ENCODE peak calls at places on chromosomes 5 and 9, in four cellular contexts. One of them, this sample, is unnamed.

GRCh38 chr5:150143725-150144058 is 12.0 kb downstream of the PDGFRB start:
- DNase-seq in iPS-NIHi11: no peak
- DNase-seq in stimulated activated CD8-positive, alpha-beta memory T cell treated with anti-CD3 and anti-CD28 coated beads, Interleukin-12 subunit alpha, Interleukin-12 subunit beta, amount 100 ng/mL, for 1 hour: no peak
- DNase-seq in NCI-H748 treated with DMSO at 0.1 percent for 48 hours: no peak
- DNase-seq in this sample: no peak

GRCh38 chr9:1910269-1910811 is 104.8 kb upstream of the SMARCA2 start:
- DNase-seq in NCI-H748 treated with DMSO at 0.1 percent for 48 hours: no peak
- DNase-seq in stimulated activated CD8-positive, alpha-beta memory T cell treated with anti-CD3 and anti-CD28 coated beads, Interleukin-12 subunit alpha, Interleukin-12 subunit beta, amount 100 ng/mL, for 1 hour: no peak
- DNase-seq in iPS-NIHi11: no peak
- DNase-seq in this sample: no peak

GRCh38 chr5:110618941-110619340 is 107.5 kb downstream of the TMEM232 start:
- DNase-seq in iPS-NIHi11: no peak
- DNase-seq in NCI-H748 treated with DMSO at 0.1 percent for 48 hours: no peak
- DNase-seq in stimulated activated CD8-positive, alpha-beta memory T cell treated with anti-CD3 and anti-CD28 coated beads, Interleukin-12 subunit alpha, Interleukin-12 subunit beta, amount 100 ng/mL, for 1 hour: no peak
- DNase-seq in this sample: no peak

GRCh38 chr5:139410886-139411835 is 7.3 kb upstream of the SPATA24 start:
- DNase-seq in stimulated activated CD8-positive, alpha-beta memory T cell treated with anti-CD3 and anti-CD28 coated beads, Interleukin-12 subunit alpha, Interleukin-12 subunit beta, amount 100 ng/mL, for 1 hour: no peak
- DNase-seq in NCI-H748 treated with DMSO at 0.1 percent for 48 hours: no peak
- DNase-seq in iPS-NIHi11: no peak
- DNase-seq in this sample: no peak

GRCh38 chr9:87970602-87971001 is 3.7 kb downstream of the CDK20 start:
- DNase-seq in stimulated activated CD8-positive, alpha-beta memory T cell treated with anti-CD3 and anti-CD28 coated beads, Interleukin-12 subunit alpha, Interleukin-12 subunit beta, amount 100 ng/mL, for 1 hour: no peak
- DNase-seq in iPS-NIHi11: no peak
- DNase-seq in NCI-H748 treated with DMSO at 0.1 percent for 48 hours: no peak
- DNase-seq in this sample: no peak

GRCh38 chr5:135211083-135211790 is 177.2 kb upstream of the PITX1 start:
- DNase-seq in stimulated activated CD8-positive, alpha-beta memory T cell treated with anti-CD3 and anti-CD28 coated beads, Interleukin-12 subunit alpha, Interleukin-12 subunit beta, amount 100 ng/mL, for 1 hour: no peak
- DNase-seq in NCI-H748 treated with DMSO at 0.1 percent for 48 hours: no peak
- DNase-seq in iPS-NIHi11: no peak
- DNase-seq in this sample: no peak

GRCh38 chr9:117063721-117064471 is 351.0 kb downstream of the ASTN2 start:
- DNase-seq in NCI-H748 treated with DMSO at 0.1 percent for 48 hours: no peak
- DNase-seq in stimulated activated CD8-positive, alpha-beta memory T cell treated with anti-CD3 and anti-CD28 coated beads, Interleukin-12 subunit alpha, Interleukin-12 subunit beta, amount 100 ng/mL, for 1 hour: no peak
- DNase-seq in iPS-NIHi11: no peak
- DNase-seq in this sample: no peak

GRCh38 chr5:109319351-109319750 is 90.4 kb downstream of the PJA2 start:
- DNase-seq in iPS-NIHi11: no peak
- DNase-seq in NCI-H748 treated with DMSO at 0.1 percent for 48 hours: no peak
- DNase-seq in stimulated activated CD8-positive, alpha-beta memory T cell treated with anti-CD3 and anti-CD28 coated beads, Interleukin-12 subunit alpha, Interleukin-12 subunit beta, amount 100 ng/mL, for 1 hour: no peak
- DNase-seq in this sample: no peak

GRCh38 chr9:129751841-129752801 is 721 bp downstream of the PTGES start:
- DNase-seq in iPS-NIHi11: peak; percentile 14
- DNase-seq in NCI-H748 treated with DMSO at 0.1 percent for 48 hours: no peak
- DNase-seq in stimulated activated CD8-positive, alpha-beta memory T cell treated with anti-CD3 and anti-CD28 coated beads, Interleukin-12 subunit alpha, Interleukin-12 subunit beta, amount 100 ng/mL, for 1 hour: no peak
- DNase-seq in this sample: no peak

GRCh38 chr5:142181547-142182191 is 73.1 kb downstream of the NDFIP1 start:
- DNase-seq in iPS-NIHi11: no peak
- DNase-seq in stimulated activated CD8-positive, alpha-beta memory T cell treated with anti-CD3 and anti-CD28 coated beads, Interleukin-12 subunit alpha, Interleukin-12 subunit beta, amount 100 ng/mL, for 1 hour: no peak
- DNase-seq in NCI-H748 treated with DMSO at 0.1 percent for 48 hours: no peak
- DNase-seq in this sample: no peak

GRCh38 chr9:92196909-92197308 is 81.7 kb upstream of the SPTLC1 start:
- DNase-seq in iPS-NIHi11: no peak
- DNase-seq in NCI-H748 treated with DMSO at 0.1 percent for 48 hours: no peak
- DNase-seq in stimulated activated CD8-positive, alpha-beta memory T cell treated with anti-CD3 and anti-CD28 coated beads, Interleukin-12 subunit alpha, Interleukin-12 subunit beta, amount 100 ng/mL, for 1 hour: no peak
- DNase-seq in this sample: no peak

GRCh38 chr9:18785604-18786003 is 247.4 kb downstream of the SAXO1 start:
- DNase-seq in NCI-H748 treated with DMSO at 0.1 percent for 48 hours: no peak
- DNase-seq in iPS-NIHi11: no peak
- DNase-seq in stimulated activated CD8-positive, alpha-beta memory T cell treated with anti-CD3 and anti-CD28 coated beads, Interleukin-12 subunit alpha, Interleukin-12 subunit beta, amount 100 ng/mL, for 1 hour: no peak
- DNase-seq in this sample: no peak

GRCh38 chr9:99026956-99027298 is 78.0 kb upstream of the TGFBR1 start:
- DNase-seq in NCI-H748 treated with DMSO at 0.1 percent for 48 hours: no peak
- DNase-seq in iPS-NIHi11: no peak
- DNase-seq in stimulated activated CD8-positive, alpha-beta memory T cell treated with anti-CD3 and anti-CD28 coated beads, Interleukin-12 subunit alpha, Interleukin-12 subunit beta, amount 100 ng/mL, for 1 hour: no peak
- DNase-seq in this sample: no peak

GRCh38 chr9:122526602-122527001 is 491 bp downstream of the OR1N1 start:
- DNase-seq in NCI-H748 treated with DMSO at 0.1 percent for 48 hours: no peak
- DNase-seq in stimulated activated CD8-positive, alpha-beta memory T cell treated with anti-CD3 and anti-CD28 coated beads, Interleukin-12 subunit alpha, Interleukin-12 subunit beta, amount 100 ng/mL, for 1 hour: no peak
- DNase-seq in iPS-NIHi11: no peak
- DNase-seq in this sample: no peak

GRCh38 chr5:140398379-140398811 is 3.2 kb upstream of the ANKHD1 start:
- DNase-seq in stimulated activated CD8-positive, alpha-beta memory T cell treated with anti-CD3 and anti-CD28 coated beads, Interleukin-12 subunit alpha, Interleukin-12 subunit beta, amount 100 ng/mL, for 1 hour: no peak
- DNase-seq in iPS-NIHi11: no peak
- DNase-seq in NCI-H748 treated with DMSO at 0.1 percent for 48 hours: no peak
- DNase-seq in this sample: no peak

GRCh38 chr9:130321082-130321481 is 55.5 kb downstream of the HMCN2 start:
- DNase-seq in iPS-NIHi11: no peak
- DNase-seq in stimulated activated CD8-positive, alpha-beta memory T cell treated with anti-CD3 and anti-CD28 coated beads, Interleukin-12 subunit alpha, Interleukin-12 subunit beta, amount 100 ng/mL, for 1 hour: no peak
- DNase-seq in NCI-H748 treated with DMSO at 0.1 percent for 48 hours: no peak
- DNase-seq in this sample: no peak

GRCh38 chr5:174825587-174825986 is 101.2 kb downstream of the MSX2 start:
- DNase-seq in iPS-NIHi11: no peak
- DNase-seq in stimulated activated CD8-positive, alpha-beta memory T cell treated with anti-CD3 and anti-CD28 coated beads, Interleukin-12 subunit alpha, Interleukin-12 subunit beta, amount 100 ng/mL, for 1 hour: no peak
- DNase-seq in NCI-H748 treated with DMSO at 0.1 percent for 48 hours: no peak
- DNase-seq in this sample: no peak

GRCh38 chr5:134328619-134329018 is 38.4 kb downstream of the CDKL3 start:
- DNase-seq in iPS-NIHi11: no peak
- DNase-seq in stimulated activated CD8-positive, alpha-beta memory T cell treated with anti-CD3 and anti-CD28 coated beads, Interleukin-12 subunit alpha, Interleukin-12 subunit beta, amount 100 ng/mL, for 1 hour: no peak
- DNase-seq in NCI-H748 treated with DMSO at 0.1 percent for 48 hours: no peak
- DNase-seq in this sample: no peak

GRCh38 chr5:154593091-154593490 is 115.1 kb upstream of the HAND1 start:
- DNase-seq in stimulated activated CD8-positive, alpha-beta memory T cell treated with anti-CD3 and anti-CD28 coated beads, Interleukin-12 subunit alpha, Interleukin-12 subunit beta, amount 100 ng/mL, for 1 hour: no peak
- DNase-seq in NCI-H748 treated with DMSO at 0.1 percent for 48 hours: no peak
- DNase-seq in iPS-NIHi11: no peak
- DNase-seq in this sample: peak; percentile 32

GRCh38 chr9:136323420-136323819 is 3.9 kb upstream of the GPSM1 start:
- DNase-seq in stimulated activated CD8-positive, alpha-beta memory T cell treated with anti-CD3 and anti-CD28 coated beads, Interleukin-12 subunit alpha, Interleukin-12 subunit beta, amount 100 ng/mL, for 1 hour: no peak
- DNase-seq in iPS-NIHi11: no peak
- DNase-seq in NCI-H748 treated with DMSO at 0.1 percent for 48 hours: no peak
- DNase-seq in this sample: no peak

GRCh38 chr5:32612134-32612888 is 27.0 kb downstream of the SUB1 start:
- DNase-seq in iPS-NIHi11: no peak
- DNase-seq in stimulated activated CD8-positive, alpha-beta memory T cell treated with anti-CD3 and anti-CD28 coated beads, Interleukin-12 subunit alpha, Interleukin-12 subunit beta, amount 100 ng/mL, for 1 hour: no peak
- DNase-seq in NCI-H748 treated with DMSO at 0.1 percent for 48 hours: peak; percentile 98
- DNase-seq in this sample: peak; percentile 53

GRCh38 chr5:1720396-1721110 is 79.1 kb downstream of the MRPL36 start:
- DNase-seq in stimulated activated CD8-positive, alpha-beta memory T cell treated with anti-CD3 and anti-CD28 coated beads, Interleukin-12 subunit alpha, Interleukin-12 subunit beta, amount 100 ng/mL, for 1 hour: no peak
- DNase-seq in iPS-NIHi11: no peak
- DNase-seq in NCI-H748 treated with DMSO at 0.1 percent for 48 hours: no peak
- DNase-seq in this sample: no peak

GRCh38 chr9:89536145-89536574 is 38.2 kb upstream of the SEMA4D start:
- DNase-seq in NCI-H748 treated with DMSO at 0.1 percent for 48 hours: no peak
- DNase-seq in stimulated activated CD8-positive, alpha-beta memory T cell treated with anti-CD3 and anti-CD28 coated beads, Interleukin-12 subunit alpha, Interleukin-12 subunit beta, amount 100 ng/mL, for 1 hour: no peak
- DNase-seq in iPS-NIHi11: no peak
- DNase-seq in this sample: no peak

GRCh38 chr5:33650911-33651310 is 210.1 kb downstream of the TARS1 start:
- DNase-seq in stimulated activated CD8-positive, alpha-beta memory T cell treated with anti-CD3 and anti-CD28 coated beads, Interleukin-12 subunit alpha, Interleukin-12 subunit beta, amount 100 ng/mL, for 1 hour: no peak
- DNase-seq in NCI-H748 treated with DMSO at 0.1 percent for 48 hours: no peak
- DNase-seq in iPS-NIHi11: no peak
- DNase-seq in this sample: no peak

GRCh38 chr9:87708989-87709706 is 16.8 kb upstream of the CTSL start:
- DNase-seq in stimulated activated CD8-positive, alpha-beta memory T cell treated with anti-CD3 and anti-CD28 coated beads, Interleukin-12 subunit alpha, Interleukin-12 subunit beta, amount 100 ng/mL, for 1 hour: no peak
- DNase-seq in iPS-NIHi11: no peak
- DNase-seq in NCI-H748 treated with DMSO at 0.1 percent for 48 hours: no peak
- DNase-seq in this sample: no peak

GRCh38 chr9:71363286-71363961 is 242.0 kb upstream of the TRPM3 start:
- DNase-seq in stimulated activated CD8-positive, alpha-beta memory T cell treated with anti-CD3 and anti-CD28 coated beads, Interleukin-12 subunit alpha, Interleukin-12 subunit beta, amount 100 ng/mL, for 1 hour: no peak
- DNase-seq in NCI-H748 treated with DMSO at 0.1 percent for 48 hours: no peak
- DNase-seq in iPS-NIHi11: peak; percentile 19
- DNase-seq in this sample: no peak

GRCh38 chr5:62111428-62111827 is 194.6 kb upstream of the KIF2A start:
- DNase-seq in NCI-H748 treated with DMSO at 0.1 percent for 48 hours: no peak
- DNase-seq in iPS-NIHi11: no peak
- DNase-seq in stimulated activated CD8-positive, alpha-beta memory T cell treated with anti-CD3 and anti-CD28 coated beads, Interleukin-12 subunit alpha, Interleukin-12 subunit beta, amount 100 ng/mL, for 1 hour: no peak
- DNase-seq in this sample: no peak

GRCh38 chr9:123629531-123629930 is 273.5 kb downstream of the CRB2 start:
- DNase-seq in stimulated activated CD8-positive, alpha-beta memory T cell treated with anti-CD3 and anti-CD28 coated beads, Interleukin-12 subunit alpha, Interleukin-12 subunit beta, amount 100 ng/mL, for 1 hour: no peak
- DNase-seq in NCI-H748 treated with DMSO at 0.1 percent for 48 hours: no peak
- DNase-seq in iPS-NIHi11: no peak
- DNase-seq in this sample: no peak

GRCh38 chr9:68702493-68702892 is 2.5 kb upstream of the PIP5K1B start:
- DNase-seq in stimulated activated CD8-positive, alpha-beta memory T cell treated with anti-CD3 and anti-CD28 coated beads, Interleukin-12 subunit alpha, Interleukin-12 subunit beta, amount 100 ng/mL, for 1 hour: no peak
- DNase-seq in iPS-NIHi11: no peak
- DNase-seq in NCI-H748 treated with DMSO at 0.1 percent for 48 hours: no peak
- DNase-seq in this sample: no peak

GRCh38 chr5:159010611-159011497 is 88.9 kb downstream of the EBF1 start:
- DNase-seq in stimulated activated CD8-positive, alpha-beta memory T cell treated with anti-CD3 and anti-CD28 coated beads, Interleukin-12 subunit alpha, Interleukin-12 subunit beta, amount 100 ng/mL, for 1 hour: no peak
- DNase-seq in iPS-NIHi11: no peak
- DNase-seq in NCI-H748 treated with DMSO at 0.1 percent for 48 hours: no peak
- DNase-seq in this sample: no peak

GRCh38 chr5:125093776-125094175 is 347.3 kb upstream of the ZNF608 start:
- DNase-seq in iPS-NIHi11: peak; percentile 3
- DNase-seq in stimulated activated CD8-positive, alpha-beta memory T cell treated with anti-CD3 and anti-CD28 coated beads, Interleukin-12 subunit alpha, Interleukin-12 subunit beta, amount 100 ng/mL, for 1 hour: no peak
- DNase-seq in NCI-H748 treated with DMSO at 0.1 percent for 48 hours: no peak
- DNase-seq in this sample: peak; percentile 75

GRCh38 chr5:176541338-176542134 is 4.3 kb upstream of the RNF44 start:
- DNase-seq in iPS-NIHi11: peak; percentile 59
- DNase-seq in stimulated activated CD8-positive, alpha-beta memory T cell treated with anti-CD3 and anti-CD28 coated beads, Interleukin-12 subunit alpha, Interleukin-12 subunit beta, amount 100 ng/mL, for 1 hour: peak; percentile 48
- DNase-seq in NCI-H748 treated with DMSO at 0.1 percent for 48 hours: no peak
- DNase-seq in this sample: peak; percentile 82

GRCh38 chr5:115575167-115576070 is 26.9 kb downstream of the TICAM2 start:
- DNase-seq in NCI-H748 treated with DMSO at 0.1 percent for 48 hours: no peak
- DNase-seq in iPS-NIHi11: no peak
- DNase-seq in stimulated activated CD8-positive, alpha-beta memory T cell treated with anti-CD3 and anti-CD28 coated beads, Interleukin-12 subunit alpha, Interleukin-12 subunit beta, amount 100 ng/mL, for 1 hour: no peak
- DNase-seq in this sample: no peak

GRCh38 chr5:55004728-55005127 is 19.3 kb upstream of the GZMK start:
- DNase-seq in NCI-H748 treated with DMSO at 0.1 percent for 48 hours: no peak
- DNase-seq in stimulated activated CD8-positive, alpha-beta memory T cell treated with anti-CD3 and anti-CD28 coated beads, Interleukin-12 subunit alpha, Interleukin-12 subunit beta, amount 100 ng/mL, for 1 hour: no peak
- DNase-seq in iPS-NIHi11: no peak
- DNase-seq in this sample: no peak

This sample was measured in MG63.